ENCODE peak calls at places on chromosomes 1 and 21, in six cellular contexts. P is colonic mucosa, G is A172, Y is lower leg skin, B is iris pigment epithelial cell, K is occipital lobe. V is an unnamed sample.

GRCh38 chr1:179550753-179551682 is 24.7 kb downstream of the NPHS2 start:
- DNase-seq in P (no peak), G (peak), Y (no peak), B (peak), K (no peak), V (no peak)

GRCh38 chr1:56132520-56132919 is 446.8 kb downstream of the PLPP3 start:
- DNase-seq in P (no peak), G (no peak), Y (no peak), B (no peak), K (no peak), V (no peak)

GRCh38 chr1:46549697-46550681 is 1.5 kb downstream of the KNCN start:
- DNase-seq in P (no peak), G (no peak), Y (no peak), B (peak), K (peak), V (peak)

GRCh38 chr1:179586107-179586823 is 5.4 kb upstream of the TDRD5 start:
- DNase-seq in P (peak), G (no peak), Y (peak), B (peak), K (peak), V (no peak)

GRCh38 chr1:209743145-209743482 is 12.7 kb upstream of the TRAF3IP3 start:
- DNase-seq in P (no peak), G (peak), Y (no peak), B (peak), K (peak), V (no peak)

GRCh38 chr1:97350662-97351061 is 570.2 kb downstream of the DPYD start:
- DNase-seq in P (no peak), G (no peak), Y (no peak), B (peak), K (no peak), V (no peak)

GRCh38 chr1:173122958-173123852 is 72.5 kb upstream of the TNFSF18 start:
- DNase-seq in P (peak), G (peak), Y (peak), B (peak), K (peak), V (no peak)

GRCh38 chr21:25639922-25640670 is 1.0 kb downstream of the JAM2 start:
- DNase-seq in P (peak), G (peak), Y (no peak), B (no peak), K (peak), V (no peak)

GRCh38 chr1:190170321-190170720 is 307.3 kb downstream of the BRINP3 start:
- DNase-seq in P (no peak), G (no peak), Y (no peak), B (peak), K (no peak), V (no peak)

GRCh38 chr1:177172331-177172730 is 1.6 kb downstream of the BRINP2 start:
- DNase-seq in P (no peak), G (no peak), Y (no peak), B (no peak), K (peak), V (no peak)

GRCh38 chr1:83999316-83999819 is 436 bp upstream of the TTLL7 start:
- DNase-seq in P (peak), G (peak), Y (no peak), B (peak), K (no peak), V (no peak)

GRCh38 chr1:54861070-54861761 is 25.8 kb downstream of the DHCR24 start:
- DNase-seq in P (no peak), G (peak), Y (no peak), B (peak), K (no peak), V (peak)

GRCh38 chr1:15654091-15654690 is 29.9 kb upstream of the PLEKHM2 start:
- DNase-seq in P (no peak), G (no peak), Y (no peak), B (no peak), K (no peak), V (no peak)

GRCh38 chr1:99751877-99752504 is 14.4 kb downstream of the FRRS1 start:
- DNase-seq in P (no peak), G (no peak), Y (no peak), B (no peak), K (no peak), V (no peak)

GRCh38 chr21:39804264-39804663 is 59.3 kb downstream of the IGSF5 start:
- DNase-seq in P (no peak), G (no peak), Y (no peak), B (no peak), K (no peak), V (no peak)

GRCh38 chr1:59142663-59143487 is 154.0 kb upstream of the FGGY start:
- DNase-seq in P (no peak), G (peak), Y (peak), B (peak), K (no peak), V (no peak)

GRCh38 chr21:26489781-26490180 is 83.3 kb downstream of the CYYR1 start:
- DNase-seq in P (no peak), G (no peak), Y (no peak), B (no peak), K (no peak), V (no peak)

GRCh38 chr1:36342426-36343185 is 19.2 kb upstream of the EVA1B start:
- DNase-seq in P (peak), G (peak), Y (no peak), B (peak), K (no peak), V (peak)

GRCh38 chr1:204571631-204572030 is 55.4 kb downstream of the MDM4 start:
- DNase-seq in P (no peak), G (no peak), Y (no peak), B (no peak), K (no peak), V (no peak)

GRCh38 chr21:45865106-45865835 is 116.3 kb upstream of the COL6A1 start:
- DNase-seq in P (no peak), G (peak), Y (no peak), B (peak), K (no peak), V (no peak)

GRCh38 chr1:107195476-107195875 is 54.6 kb downstream of the NTNG1 start:
- DNase-seq in P (no peak), G (no peak), Y (no peak), B (no peak), K (no peak), V (no peak)

GRCh38 chr1:25861316-25862286 is 2.3 kb upstream of the AUNIP start:
- DNase-seq in P (peak), G (no peak), Y (no peak), B (no peak), K (no peak), V (no peak)

GRCh38 chr1:162133566-162133965 is 64.1 kb downstream of the NOS1AP start:
- DNase-seq in P (no peak), G (peak), Y (no peak), B (no peak), K (no peak), V (no peak)

GRCh38 chr1:243234978-243235657 is 20.0 kb downstream of the CEP170 start:
- DNase-seq in P (no peak), G (peak), Y (no peak), B (peak), K (no peak), V (no peak)

GRCh38 chr1:214538497-214538896 is 12.9 kb downstream of the PTPN14 start:
- DNase-seq in P (no peak), G (no peak), Y (no peak), B (peak), K (no peak), V (no peak)

GRCh38 chr1:29933110-29933509 is 696.8 kb downstream of the PTPRU start:
- DNase-seq in P (no peak), G (peak), Y (no peak), B (no peak), K (no peak), V (no peak)

GRCh38 chr1:93730621-93731020 is 49.0 kb upstream of the BCAR3 start:
- DNase-seq in P (no peak), G (no peak), Y (no peak), B (no peak), K (no peak), V (no peak)

GRCh38 chr1:85447000-85447943 is 17.7 kb downstream of the DDAH1 start:
- DNase-seq in P (no peak), G (no peak), Y (no peak), B (peak), K (no peak), V (no peak)

GRCh38 chr1:223611939-223612338 is 53.6 kb downstream of the CAPN8 start:
- DNase-seq in P (no peak), G (no peak), Y (no peak), B (no peak), K (no peak), V (no peak)

GRCh38 chr1:209880051-209880450 is 52.3 kb downstream of the UTP25 start:
- DNase-seq in P (no peak), G (no peak), Y (no peak), B (no peak), K (no peak), V (no peak)

GRCh38 chr1:227779651-227780050 is 35.8 kb upstream of the PRSS38 start:
- DNase-seq in P (no peak), G (no peak), Y (no peak), B (no peak), K (no peak), V (no peak)

GRCh38 chr1:63524166-63524565 is 841 bp downstream of the EFCAB7 start:
- DNase-seq in P (no peak), G (no peak), Y (no peak), B (no peak), K (no peak), V (no peak)

GRCh38 chr1:2875677-2876531 is 74.4 kb upstream of the TTC34 start:
- DNase-seq in P (no peak), G (no peak), Y (no peak), B (peak), K (no peak), V (no peak)

GRCh38 chr1:25137521-25138395 is 94.5 kb downstream of the SYF2 start:
- DNase-seq in P (no peak), G (no peak), Y (no peak), B (no peak), K (no peak), V (no peak)

V was measured in immature natural killer cell.